ENCODE peak calls at places on chromosomes 5 and 9, in four cellular contexts. One of them, this sample, is unnamed.

GRCh38 chr9:105401651-105402050 is 46.2 kb upstream of the FSD1L start:
- DNase-seq in A549: no peak
- DNase-seq in WTC11: no peak
- DNase-seq in HepG2: no peak
- DNase-seq in this sample: no peak

GRCh38 chr5:77774981-77775772 is 962 bp downstream of the TBCA start:
- DNase-seq in A549: no peak
- DNase-seq in WTC11: no peak
- DNase-seq in HepG2: peak
- DNase-seq in this sample: no peak

GRCh38 chr5:61304611-61305369 is 27.3 kb upstream of the ZSWIM6 start:
- DNase-seq in A549: peak
- DNase-seq in WTC11: no peak
- DNase-seq in HepG2: peak
- DNase-seq in this sample: peak

GRCh38 chr5:42250-42649 is 49.7 kb upstream of the PLEKHG4B start:
- DNase-seq in A549: no peak
- DNase-seq in WTC11: peak
- DNase-seq in HepG2: no peak
- DNase-seq in this sample: peak

GRCh38 chr9:99126312-99126711 is 21.4 kb downstream of the TGFBR1 start:
- DNase-seq in A549: no peak
- DNase-seq in WTC11: no peak
- DNase-seq in HepG2: no peak
- DNase-seq in this sample: no peak

GRCh38 chr9:114633452-114634089 is 22.5 kb downstream of the TMEM268 start:
- DNase-seq in A549: no peak
- DNase-seq in WTC11: no peak
- DNase-seq in HepG2: no peak
- DNase-seq in this sample: no peak

GRCh38 chr9:100413839-100414420 is 13.0 kb upstream of the MSANTD3 start:
- DNase-seq in A549: no peak
- DNase-seq in WTC11: no peak
- DNase-seq in HepG2: no peak
- DNase-seq in this sample: no peak

GRCh38 chr9:13865869-13866268 is 448.1 kb downstream of the NFIB start:
- DNase-seq in A549: no peak
- DNase-seq in WTC11: no peak
- DNase-seq in HepG2: no peak
- DNase-seq in this sample: no peak

GRCh38 chr5:131589510-131590348 is 45.3 kb downstream of the RAPGEF6 start:
- DNase-seq in A549: peak
- DNase-seq in WTC11: peak
- DNase-seq in HepG2: peak
- DNase-seq in this sample: peak

GRCh38 chr5:1724822-1725602 is 74.6 kb downstream of the MRPL36 start:
- DNase-seq in A549: no peak
- DNase-seq in WTC11: peak
- DNase-seq in HepG2: no peak
- DNase-seq in this sample: peak

GRCh38 chr5:55533806-55534435 is 843 bp downstream of the PLPP1 start:
- DNase-seq in A549: peak
- DNase-seq in WTC11: no peak
- DNase-seq in HepG2: peak
- DNase-seq in this sample: no peak

GRCh38 chr5:179201986-179202385 is 141.8 kb downstream of the ZNF354C start:
- DNase-seq in A549: no peak
- DNase-seq in WTC11: no peak
- DNase-seq in HepG2: no peak
- DNase-seq in this sample: no peak
- TF ChIP-seq HMGXB4 in A549: no peak
- TF ChIP-seq HMGXB4 in WTC11: no peak
- TF ChIP-seq HMGXB4 in HepG2: no peak
- TF ChIP-seq HMGXB4 in this sample: no peak

DNA sequence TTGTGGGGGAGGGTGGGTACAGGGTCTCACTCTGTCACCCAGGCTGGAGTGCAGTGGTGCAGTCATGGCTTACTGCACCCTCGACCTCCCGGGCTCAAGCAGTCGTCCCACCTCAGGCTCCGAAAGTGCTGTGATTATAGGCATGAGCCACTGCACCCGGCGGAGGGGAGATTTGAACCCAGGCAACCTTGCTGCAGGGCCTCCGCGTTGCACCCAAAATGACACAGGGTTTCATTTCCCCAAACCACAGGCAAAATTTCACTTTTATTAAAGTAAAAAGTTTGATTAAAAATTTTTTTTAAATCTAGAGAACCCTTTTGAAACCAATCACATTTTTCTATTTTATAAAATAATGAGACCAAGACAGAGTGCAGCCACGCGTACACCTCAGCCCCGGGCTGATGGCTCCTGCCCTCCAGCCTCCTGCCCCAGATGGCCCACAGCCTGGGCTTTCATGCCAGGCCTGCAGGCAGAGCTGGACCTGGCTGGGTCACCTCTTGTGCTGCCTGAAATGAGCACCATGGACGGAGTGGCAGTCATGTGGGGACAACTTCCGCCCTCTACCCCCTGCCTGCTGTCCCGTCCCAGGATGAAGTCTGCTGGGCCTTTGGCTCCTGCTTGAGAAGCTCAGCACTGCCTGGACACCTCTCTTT is 30.5 kb downstream of the USP20 start:
- DNase-seq in A549: no peak
- DNase-seq in WTC11: no peak
- DNase-seq in HepG2: no peak
- DNase-seq in this sample: no peak
- TF ChIP-seq HMGXB4 in A549: no peak
- TF ChIP-seq HMGXB4 in WTC11: no peak
- TF ChIP-seq HMGXB4 in HepG2: no peak
- TF ChIP-seq HMGXB4 in this sample: no peak

GRCh38 chr5:113112435-113112834 is 135.8 kb downstream of the DCP2 start:
- DNase-seq in A549: no peak
- DNase-seq in WTC11: no peak
- DNase-seq in HepG2: no peak
- DNase-seq in this sample: no peak
- TF ChIP-seq HMGXB4 in A549: no peak
- TF ChIP-seq HMGXB4 in WTC11: no peak
- TF ChIP-seq HMGXB4 in HepG2: no peak
- TF ChIP-seq HMGXB4 in this sample: no peak

GRCh38 chr9:81108391-81108790 is 581.0 kb downstream of the TLE1 start:
- DNase-seq in A549: no peak
- DNase-seq in WTC11: no peak
- DNase-seq in HepG2: no peak
- DNase-seq in this sample: no peak

GRCh38 chr9:81113408-81114124 is 575.8 kb downstream of the TLE1 start:
- DNase-seq in A549: no peak
- DNase-seq in WTC11: no peak
- DNase-seq in HepG2: no peak
- DNase-seq in this sample: no peak

GRCh38 chr9:81108821-81109220 is 580.5 kb downstream of the TLE1 start:
- DNase-seq in A549: no peak
- DNase-seq in WTC11: no peak
- DNase-seq in HepG2: no peak
- DNase-seq in this sample: no peak

GRCh38 chr9:81116340-81117207 is 572.8 kb downstream of the TLE1 start:
- DNase-seq in A549: no peak
- DNase-seq in WTC11: no peak
- DNase-seq in HepG2: no peak
- DNase-seq in this sample: no peak

DNA sequence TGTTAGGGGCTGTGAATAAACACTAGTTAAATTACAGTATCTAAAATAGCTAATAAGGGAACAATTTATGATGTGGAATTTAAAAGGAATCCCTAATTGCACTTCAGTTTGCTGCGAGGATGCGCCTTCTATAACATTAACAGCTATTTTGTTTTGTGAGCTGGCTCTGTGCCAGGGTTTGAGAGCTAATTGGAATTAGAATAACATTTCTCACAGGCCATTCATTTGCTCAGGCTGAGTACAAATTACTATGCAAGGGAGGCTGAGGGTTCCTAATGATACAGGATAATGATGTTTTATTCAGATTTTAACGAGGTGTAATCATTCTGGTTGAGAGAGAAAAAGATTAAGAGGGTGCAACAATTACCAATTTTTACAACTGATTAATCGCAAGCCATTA is 576.7 kb downstream of the TLE1 start:
- DNase-seq in A549: no peak
- DNase-seq in WTC11: no peak
- DNase-seq in HepG2: no peak
- DNase-seq in this sample: no peak
- TF ChIP-seq HMGXB4 in A549: no peak
- TF ChIP-seq HMGXB4 in WTC11: no peak
- TF ChIP-seq HMGXB4 in HepG2: no peak
- TF ChIP-seq HMGXB4 in this sample: no peak

DNA sequence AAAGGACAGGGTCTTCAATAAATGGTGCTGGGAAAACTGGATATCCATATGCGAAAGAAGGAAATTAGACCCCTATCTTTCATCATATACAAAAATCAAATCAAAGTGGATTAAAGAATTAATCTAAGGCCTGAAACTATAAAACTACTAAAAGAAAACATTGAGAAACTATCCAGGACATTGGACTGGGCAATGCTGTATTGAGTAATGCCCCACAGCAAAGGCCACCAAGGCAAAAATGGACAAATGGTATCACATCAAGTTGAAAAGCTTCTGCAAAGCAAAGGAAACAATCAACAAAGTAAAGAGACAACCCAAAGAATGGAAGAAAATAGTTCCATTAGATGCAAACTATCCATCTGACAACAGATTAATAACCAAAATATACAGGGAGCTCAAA is 72.3 kb downstream of the STRBP start:
- DNase-seq in A549: no peak
- DNase-seq in WTC11: no peak
- DNase-seq in HepG2: no peak
- DNase-seq in this sample: no peak
- TF ChIP-seq HMGXB4 in A549: no peak
- TF ChIP-seq HMGXB4 in WTC11: no peak
- TF ChIP-seq HMGXB4 in HepG2: no peak
- TF ChIP-seq HMGXB4 in this sample: no peak

This sample was measured in K562.